ENCODE peak calls at places on chromosomes 3 and 15, in five cellular contexts. One of them, this sample, is unnamed.

GRCh38 chr15:78734441-78735064 is 76.7 kb downstream of the ADAMTS7 start:
- DNase-seq in H7: no peak
- DNase-seq in HFFc6: no peak
- DNase-seq in RCC 7860: no peak
- DNase-seq in NAMALWA: no peak
- DNase-seq in this sample: no peak

GRCh38 chr3:149245738-149246451 is 24.3 kb upstream of the CP start:
- DNase-seq in NAMALWA: peak
- DNase-seq in H7: no peak
- DNase-seq in RCC 7860: peak
- DNase-seq in HFFc6: peak
- DNase-seq in this sample: no peak

GRCh38 chr15:25850154-25851111 is 12.7 kb downstream of the ATP10A start:
- DNase-seq in HFFc6: peak
- DNase-seq in H7: peak
- DNase-seq in RCC 7860: peak
- DNase-seq in NAMALWA: no peak
- DNase-seq in this sample: peak

GRCh38 chr3:128665362-128666021 is 14.9 kb upstream of the RPN1 start:
- DNase-seq in HFFc6: no peak
- DNase-seq in RCC 7860: no peak
- DNase-seq in H7: peak
- DNase-seq in NAMALWA: no peak
- DNase-seq in this sample: no peak

GRCh38 chr15:70375006-70375409 is 277.3 kb upstream of the TLE3 start:
- DNase-seq in NAMALWA: no peak
- DNase-seq in RCC 7860: peak
- DNase-seq in HFFc6: peak
- DNase-seq in H7: no peak
- DNase-seq in this sample: no peak

GRCh38 chr3:123705886-123706285 is 121.0 kb upstream of the HACD2 start:
- DNase-seq in H7: no peak
- DNase-seq in RCC 7860: no peak
- DNase-seq in HFFc6: no peak
- DNase-seq in NAMALWA: no peak
- DNase-seq in this sample: no peak

GRCh38 chr3:113736548-113737089 is 9.4 kb downstream of the NAA50 start:
- DNase-seq in HFFc6: peak
- DNase-seq in H7: peak
- DNase-seq in RCC 7860: no peak
- DNase-seq in NAMALWA: peak
- DNase-seq in this sample: no peak

GRCh38 chr15:37099321-37100108 is 834 bp downstream of the MEIS2 start:
- DNase-seq in RCC 7860: peak
- DNase-seq in NAMALWA: peak
- DNase-seq in HFFc6: no peak
- DNase-seq in H7: peak
- DNase-seq in this sample: no peak

GRCh38 chr3:130609580-130609979 is 92.6 kb downstream of the COL6A6 start:
- DNase-seq in NAMALWA: no peak
- DNase-seq in H7: no peak
- DNase-seq in RCC 7860: no peak
- DNase-seq in HFFc6: no peak
- DNase-seq in this sample: no peak

GRCh38 chr3:170477395-170477794 is 58.7 kb downstream of the CLDN11 start:
- DNase-seq in HFFc6: no peak
- DNase-seq in H7: no peak
- DNase-seq in NAMALWA: no peak
- DNase-seq in RCC 7860: no peak
- DNase-seq in this sample: no peak

GRCh38 chr3:179687967-179688535 is 35.2 kb downstream of the USP13 start:
- DNase-seq in NAMALWA: no peak
- DNase-seq in HFFc6: no peak
- DNase-seq in RCC 7860: no peak
- DNase-seq in H7: no peak
- DNase-seq in this sample: no peak

GRCh38 chr3:30231277-30232141 is 374.9 kb upstream of the TGFBR2 start:
- DNase-seq in NAMALWA: no peak
- DNase-seq in RCC 7860: no peak
- DNase-seq in HFFc6: peak
- DNase-seq in H7: no peak
- DNase-seq in this sample: no peak

GRCh38 chr3:111695584-111696213 is 100.6 kb upstream of the ZBED2 start:
- DNase-seq in RCC 7860: peak
- DNase-seq in H7: no peak
- DNase-seq in NAMALWA: no peak
- DNase-seq in HFFc6: peak
- DNase-seq in this sample: no peak

This sample was measured in activated T-helper 9 cell treated with anti-CD3 and anti-CD28 coated beads, Interleukin-2, amount 50 U/mL, for 16 hours.